ENCODE peak calls at places on chromosomes 11 and 22, in eight cellular contexts. J is T-helper 9 cell; G is GM23248; K is suprapubic skin; C is DMS 273 treated with DMSO at 0.1 percent for 48 hours; L is activated CD4-positive, CD25-positive, alpha-beta regulatory T cell treated with anti-CD3 and anti-CD28 coated beads, Interleukin-2, amount 50 U/mL, for 16 hours; P is NCI-H69; M is nephron progenitor cell. V is an unnamed sample.

GRCh38 chr22:24390576-24390975 is 36.8 kb upstream of the ADORA2A start:
- DNase-seq in J (no peak), G (peak; percentile 81), K (no peak), C (no peak), L (no peak), P (no peak), M (no peak), V (no peak)

GRCh38 chr11:102599642-102600261 is 25.4 kb downstream of the MMP20 start:
- DNase-seq in J (no peak), G (peak; percentile 95), K (no peak), C (no peak), L (no peak), P (no peak), M (no peak), V (peak; percentile 37)

GRCh38 chr11:131033151-131033651 is 116.9 kb upstream of the SNX19 start:
- DNase-seq in J (no peak), G (peak; percentile 96), K (no peak), C (no peak), L (no peak), P (no peak), M (no peak), V (peak; percentile 29)

GRCh38 chr11:101583180-101584128 is at the start of gene TRPC6:
- DNase-seq in J (no peak), G (peak; percentile 31), K (no peak), C (no peak), L (no peak), P (peak; percentile 2), M (peak; percentile 71), V (no peak)

GRCh38 chr22:43957871-43958270 is 2.6 kb downstream of the SAMM50 start:
- DNase-seq in J (no peak), G (peak; percentile 26), K (no peak), C (no peak), L (no peak), P (no peak), M (no peak), V (no peak)

GRCh38 chr11:72088076-72088806 is 7.6 kb downstream of the LRRC51 start:
- DNase-seq in J (no peak), G (peak; percentile 79), K (no peak), C (no peak), L (no peak), P (no peak), M (no peak), V (no peak)

GRCh38 chr11:34425863-34426262 is 12.9 kb upstream of the CAT start:
- DNase-seq in J (no peak), G (peak; percentile 51), K (no peak), C (no peak), L (no peak), P (no peak), M (no peak), V (no peak)

GRCh38 chr22:38270091-38270972 is 2.5 kb downstream of the TMEM184B start:
- DNase-seq in J (no peak), G (peak; percentile 53), K (no peak), C (no peak), L (no peak), P (peak; percentile 53), M (no peak), V (no peak)

GRCh38 chr22:34475886-34476285 is 555.6 kb upstream of the LARGE1 start:
- DNase-seq in J (no peak), G (no peak), K (no peak), C (no peak), L (no peak), P (no peak), M (no peak), V (no peak)

V was measured in AG09319.